ENCODE peak calls at places on chromosome 7, in seven cellular contexts. Y is adrenal gland, B is H54, M is stomach, P is heart left ventricle, L is body of pancreas, C is A549. W is an unnamed sample.

GRCh38 chr7:106568002-106568679 is 92.8 kb downstream of the CCDC71L start:
- DNase-seq in L (no peak), B (no peak), M (no peak), C (no peak), Y (no peak), P (no peak), W (no peak)

GRCh38 chr7:112134039-112134438 is 72.2 kb downstream of the DOCK4 start:
- DNase-seq in Y (no peak), C (no peak), B (no peak), L (no peak), M (no peak), P (no peak), W (no peak)

GRCh38 chr7:94127026-94127425 is 122.9 kb upstream of the BET1 start:
- DNase-seq in C (no peak), L (no peak), M (no peak), P (no peak), B (no peak), Y (no peak), W (peak)

GRCh38 chr7:45220846-45221245 is 63.3 kb downstream of the RAMP3 start:
- DNase-seq in L (no peak), M (no peak), C (no peak), Y (no peak), P (no peak), B (no peak), W (no peak)

GRCh38 chr7:2460188-2460587 is 16.0 kb downstream of the GRIFIN start:
- DNase-seq in Y (no peak), B (no peak), C (no peak), M (no peak), L (no peak), P (no peak), W (no peak)

GRCh38 chr7:158812684-158813083 is 16.6 kb downstream of the ESYT2 start:
- DNase-seq in C (no peak), M (no peak), Y (no peak), L (no peak), P (no peak), B (no peak), W (no peak)

GRCh38 chr7:1396195-1396594 is 63.1 kb downstream of the MICALL2 start:
- DNase-seq in B (no peak), C (no peak), P (no peak), Y (no peak), M (no peak), L (no peak), W (no peak)

GRCh38 chr7:31407277-31407676 is 66.8 kb upstream of the NEUROD6 start:
- DNase-seq in P (no peak), M (no peak), B (no peak), Y (no peak), L (no peak), C (no peak), W (no peak)

GRCh38 chr7:88184848-88185304 is 35.0 kb downstream of the SRI start:
- DNase-seq in Y (peak), M (no peak), L (no peak), P (no peak), C (no peak), B (peak), W (peak)

GRCh38 chr7:36312064-36312914 is 77.4 kb upstream of the ANLN start:
- DNase-seq in P (no peak), Y (no peak), C (no peak), B (no peak), M (peak), L (peak), W (no peak)

GRCh38 chr7:155962191-155962967 is 150.1 kb upstream of the SHH start:
- DNase-seq in B (peak), Y (no peak), L (no peak), C (peak), P (no peak), M (peak), W (peak)

GRCh38 chr7:74292757-74293576 is 3.8 kb downstream of the CLIP2 start:
- DNase-seq in Y (no peak), B (no peak), C (no peak), M (peak), L (peak), P (no peak), W (no peak)

GRCh38 chr7:2688409-2689342 is 674 bp downstream of the AMZ1 start:
- DNase-seq in Y (no peak), B (no peak), P (no peak), L (no peak), C (no peak), M (no peak), W (no peak)

GRCh38 chr7:94907420-94908203 is at the start of gene PPP1R9A:
- DNase-seq in M (peak), C (peak), P (peak), Y (peak), L (peak), B (peak), W (no peak)

GRCh38 chr7:48537561-48537960 is 366.3 kb downstream of the ABCA13 start:
- DNase-seq in Y (no peak), L (no peak), M (no peak), B (no peak), P (no peak), C (no peak), W (no peak)

GRCh38 chr7:147008530-147008929 is 891.9 kb downstream of the CNTNAP2 start:
- DNase-seq in C (no peak), Y (no peak), L (peak), M (peak), P (no peak), B (no peak), W (no peak)

GRCh38 chr7:107744345-107744750 is 406 bp downstream of the CBLL1 start:
- DNase-seq in P (no peak), Y (no peak), C (no peak), L (no peak), M (no peak), B (no peak), W (no peak)

GRCh38 chr7:107742678-107743566 is 1.0 kb upstream of the CBLL1 start:
- DNase-seq in Y (peak), L (no peak), C (peak), B (peak), P (peak), M (peak), W (no peak)

GRCh38 chr7:107746006-107746405 is 2.1 kb downstream of the CBLL1 start:
- DNase-seq in L (no peak), P (no peak), Y (no peak), B (no peak), M (no peak), C (no peak), W (peak)

GRCh38 chr7:107743567-107744344 is at the start of gene CBLL1:
- DNase-seq in Y (peak), L (peak), C (peak), B (peak), M (peak), P (peak), W (peak)
- TF ChIP-seq POLR2A in Y (peak), L (peak), C (peak), B (peak), M (no peak), P (no peak), W (peak)

DNA sequence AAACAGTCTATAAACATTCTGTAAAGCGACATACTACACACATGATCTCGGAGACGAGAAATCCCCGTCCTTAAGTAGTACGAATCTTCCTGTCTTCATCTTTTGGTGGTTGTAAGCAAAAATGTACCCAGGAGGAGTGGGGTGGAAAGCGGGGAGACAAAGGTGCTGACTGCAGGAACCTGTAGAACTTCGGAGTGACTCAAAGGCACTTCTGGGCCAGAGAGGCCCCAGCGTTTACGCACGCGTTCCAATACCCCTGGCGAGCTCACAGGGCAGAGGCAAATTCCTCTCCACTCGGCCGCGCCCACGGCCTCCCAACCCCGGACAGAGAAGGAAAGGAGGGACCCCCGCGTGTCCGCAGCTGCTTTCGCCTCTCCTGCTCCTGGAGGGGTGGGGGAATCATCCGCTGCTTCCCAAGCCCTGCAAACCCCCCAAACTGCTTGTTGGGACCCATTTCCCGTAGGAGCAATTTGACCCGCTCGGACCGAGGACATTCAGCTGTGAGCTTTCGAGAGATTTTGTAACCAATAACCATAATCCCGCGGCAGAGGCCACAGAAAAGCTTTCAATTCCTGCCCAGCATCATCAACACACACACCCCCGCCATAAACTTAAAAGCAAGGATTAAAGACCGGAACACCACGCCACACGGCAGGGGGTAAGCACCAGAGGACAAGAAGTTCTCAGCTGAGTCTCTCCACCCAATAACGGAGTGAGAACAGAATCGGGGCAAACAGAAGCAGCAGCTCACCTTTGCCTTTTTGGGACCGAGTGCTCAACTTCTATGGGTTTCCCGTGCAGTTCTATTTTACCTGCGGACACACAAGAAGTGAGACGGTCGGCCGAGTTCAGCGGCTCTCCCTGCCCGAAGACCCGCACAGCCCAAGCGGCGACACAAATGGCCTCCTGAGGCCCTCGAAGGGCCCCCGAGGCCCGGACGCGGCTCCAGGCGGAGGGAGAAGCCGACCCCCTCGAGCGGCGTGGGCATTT is 2.3 kb downstream of the IGF2BP3 start:
- DNase-seq in Y (no peak), P (no peak), C (no peak), B (peak), M (no peak), L (no peak), W (peak)
- TF ChIP-seq POLR2A in Y (no peak), P (no peak), C (no peak), B (no peak), M (no peak), L (no peak), W (no peak)

DNA sequence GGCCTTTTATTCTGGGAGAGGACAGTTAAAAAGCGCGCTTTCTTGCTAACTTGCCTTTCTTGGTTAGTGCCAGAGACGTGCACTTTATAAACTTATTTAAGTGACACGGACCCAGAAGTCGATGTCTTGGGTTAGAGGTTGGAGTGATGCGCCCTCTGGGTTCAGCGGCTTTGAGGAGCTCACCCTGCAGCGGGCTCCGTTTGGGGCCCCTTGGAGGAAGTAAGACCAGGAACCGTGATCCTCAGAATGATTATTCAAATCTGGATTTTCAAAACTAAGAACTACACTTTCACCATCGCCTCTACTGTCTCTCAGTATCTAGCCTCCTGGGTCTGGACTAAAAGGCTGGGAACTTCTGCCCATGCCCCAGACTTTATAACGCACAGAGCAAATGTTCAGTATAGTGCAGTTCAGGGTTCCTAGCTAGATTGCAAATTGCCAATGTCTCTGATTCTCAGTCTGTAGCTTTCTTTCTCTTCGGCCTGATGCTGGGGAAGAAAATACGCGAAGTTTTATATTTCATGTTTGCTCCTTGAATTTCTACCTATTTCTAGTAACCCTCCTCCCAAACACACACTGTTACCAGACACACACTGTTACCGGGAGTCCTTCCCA is 18.6 kb upstream of the SMO start:
- DNase-seq in Y (no peak), M (no peak), L (no peak), B (no peak), C (no peak), P (no peak), W (no peak)
- TF ChIP-seq POLR2A in Y (no peak), M (no peak), L (no peak), B (no peak), C (no peak), P (no peak), W (no peak)

GRCh38 chr7:43647772-43648643 is 65.1 kb downstream of the STK17A start:
- DNase-seq in L (peak), M (peak), B (peak), C (peak), P (peak), Y (peak), W (peak)

GRCh38 chr7:43648725-43649406 is 66.0 kb downstream of the STK17A start:
- DNase-seq in Y (no peak), C (no peak), B (no peak), M (no peak), L (peak), P (no peak), W (peak)

GRCh38 chr7:43649755-43650274 is 66.9 kb downstream of the STK17A start:
- DNase-seq in C (no peak), P (no peak), M (no peak), L (no peak), Y (no peak), B (no peak), W (peak)

GRCh38 chr7:43652364-43652763 is 69.5 kb downstream of the STK17A start:
- DNase-seq in B (no peak), C (no peak), M (no peak), P (no peak), L (no peak), Y (no peak), W (peak)

GRCh38 chr7:43650457-43651052 is 67.6 kb downstream of the STK17A start:
- DNase-seq in L (no peak), B (no peak), C (no peak), P (no peak), M (no peak), Y (no peak), W (peak)
- TF ChIP-seq POLR2A in L (no peak), B (no peak), C (no peak), P (no peak), M (no peak), Y (no peak), W (peak)

DNA sequence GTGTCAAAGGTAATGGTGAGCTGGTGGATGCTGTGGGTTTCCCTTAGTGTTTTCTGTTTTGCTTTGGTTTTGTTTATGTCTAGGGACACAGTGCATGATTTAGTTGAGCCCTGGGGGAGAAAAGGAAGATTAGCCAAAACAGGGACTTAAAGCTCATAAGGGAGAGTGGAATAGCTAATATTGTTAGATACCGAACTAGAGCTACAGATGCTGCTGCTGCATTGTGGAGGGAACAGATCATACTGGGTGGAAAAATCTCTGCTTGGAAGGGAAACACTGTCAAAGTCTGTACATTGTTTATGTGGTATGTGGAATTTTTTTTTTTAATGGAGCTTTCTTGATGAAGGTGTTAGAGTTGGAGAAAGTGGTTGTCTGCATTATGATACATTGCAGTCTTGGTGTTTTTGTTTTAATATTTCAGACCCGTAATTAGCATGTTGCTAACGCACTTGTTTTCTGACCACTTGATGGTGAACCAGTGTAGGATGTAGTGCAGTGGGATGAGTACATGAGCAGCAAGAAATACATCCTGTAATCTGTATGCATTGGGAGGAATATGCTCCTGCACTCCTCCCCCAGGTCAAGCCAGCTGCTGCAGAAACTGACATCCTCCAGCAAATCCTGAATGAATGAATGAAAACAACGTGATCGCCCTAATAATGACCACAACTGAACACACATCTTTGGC is 2.2 kb downstream of the GLCCI1 start:
- DNase-seq in C (no peak), P (no peak), Y (no peak), B (peak), L (no peak), M (no peak), W (peak)
- TF ChIP-seq POLR2A in C (no peak), P (no peak), Y (no peak), B (no peak), L (no peak), M (no peak), W (no peak)

GRCh38 chr7:152760384-152761115 is 998 bp downstream of the ACTR3B start:
- DNase-seq in Y (no peak), B (no peak), M (no peak), L (no peak), P (no peak), C (no peak), W (peak)
- TF ChIP-seq POLR2A in Y (no peak), B (no peak), M (no peak), L (no peak), P (no peak), C (no peak), W (no peak)

W was measured in IMR-90.